ENCODE peak calls at places on chromosomes 3 and 15, in seven cellular contexts. V, Z, G, T, N, P and F are unnamed samples.

GRCh38 chr3:128466840-128467541 is at the start of gene DNAJB8:
- DNase-seq in V (peak; percentile 37), Z (no peak), G (no peak), T (no peak), N (no peak), P (no peak), F (no peak)

GRCh38 chr3:72150634-72151412 is 365.9 kb upstream of the PROK2 start:
- DNase-seq in V (no peak), Z (no peak), G (no peak), T (peak; percentile 91), N (no peak), P (no peak), F (no peak)

GRCh38 chr3:193951859-193952258 is 184.1 kb upstream of the HES1 start:
- DNase-seq in V (no peak), Z (no peak), G (no peak), T (no peak), N (no peak), P (no peak), F (no peak)

GRCh38 chr3:105516972-105517371 is 150.3 kb downstream of the ALCAM start:
- DNase-seq in V (no peak), Z (no peak), G (no peak), T (no peak), N (no peak), P (no peak), F (no peak)

GRCh38 chr3:110773413-110773954 is 298.1 kb upstream of the NECTIN3 start:
- DNase-seq in V (no peak), Z (no peak), G (no peak), T (peak; percentile 99), N (no peak), P (no peak), F (no peak)

GRCh38 chr15:25176616-25176923 is 221.8 kb downstream of the SNRPN start:
- DNase-seq in V (no peak), Z (no peak), G (peak; percentile 3), T (no peak), N (peak; percentile 2), P (no peak), F (no peak)

GRCh38 chr3:121482651-121483050 is 63.1 kb downstream of the POLQ start:
- DNase-seq in V (no peak), Z (no peak), G (no peak), T (no peak), N (no peak), P (no peak), F (no peak)

GRCh38 chr15:79467865-79468586 is 35.9 kb downstream of the MINAR1 start:
- DNase-seq in V (no peak), Z (no peak), G (no peak), T (no peak), N (no peak), P (no peak), F (no peak)

GRCh38 chr3:123636431-123636841 is 51.6 kb upstream of the HACD2 start:
- DNase-seq in V (peak; percentile 89), Z (no peak), G (no peak), T (no peak), N (no peak), P (peak; percentile 88), F (no peak)

GRCh38 chr3:192916455-192917257 is 1.0 kb downstream of the MB21D2 start:
- DNase-seq in V (peak; percentile 11), Z (no peak), G (peak; percentile 68), T (peak; percentile 24), N (peak; percentile 38), P (peak; percentile 75), F (no peak)

GRCh38 chr3:18891641-18892040 is 256.7 kb upstream of the KCNH8 start:
- DNase-seq in V (no peak), Z (no peak), G (no peak), T (no peak), N (no peak), P (no peak), F (no peak)

DNA sequence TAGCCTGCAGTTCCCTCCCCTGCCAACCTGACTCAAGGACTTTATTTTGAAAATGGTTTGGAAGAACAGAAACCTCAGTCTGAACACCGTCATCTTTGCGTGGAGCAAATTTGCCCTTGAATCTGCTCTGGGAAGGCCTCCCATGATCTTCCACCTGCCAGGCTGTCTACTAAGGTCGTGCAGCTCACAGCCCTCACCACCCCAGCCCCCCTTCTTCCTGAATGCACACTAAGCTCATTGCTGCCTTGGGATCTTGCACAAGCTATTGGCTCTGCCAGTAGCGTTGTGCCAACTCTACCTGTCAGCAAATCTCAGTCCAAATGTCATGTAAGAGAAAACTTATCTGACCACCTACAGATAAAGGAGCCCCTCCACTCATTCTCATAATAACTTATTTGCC is 141.5 kb downstream of the USP13 start:
- DNase-seq in V (no peak), Z (no peak), G (no peak), T (no peak), N (no peak), P (no peak), F (no peak)
- TF ChIP-seq TAF1 in V (no peak), Z (no peak), G (no peak), T (no peak), N (no peak), P (no peak), F (no peak)

DNA sequence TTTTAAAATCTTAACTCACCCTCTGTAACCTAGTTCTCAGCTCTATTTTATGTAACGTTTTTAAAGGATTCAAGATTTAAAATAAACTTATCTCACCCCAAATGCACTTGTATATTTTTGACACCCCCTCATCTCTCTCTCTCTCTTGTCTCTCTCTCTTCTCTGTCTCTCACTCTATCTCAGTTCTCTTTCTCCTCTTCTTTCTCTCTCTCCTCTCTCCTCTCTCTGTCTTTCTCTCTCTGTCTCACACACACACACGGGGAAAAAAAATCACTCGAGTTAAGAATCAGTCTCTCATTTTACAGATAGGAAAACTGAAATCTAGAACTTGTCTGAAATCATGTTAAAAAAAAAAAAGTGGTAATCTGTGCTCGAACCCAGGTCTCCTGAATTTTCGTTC is 108.5 kb downstream of the LPP start:
- DNase-seq in V (no peak), Z (no peak), G (no peak), T (no peak), N (no peak), P (no peak), F (no peak)
- TF ChIP-seq TAF1 in V (no peak), Z (no peak), G (no peak), T (no peak), N (no peak), P (no peak), F (no peak)

DNA sequence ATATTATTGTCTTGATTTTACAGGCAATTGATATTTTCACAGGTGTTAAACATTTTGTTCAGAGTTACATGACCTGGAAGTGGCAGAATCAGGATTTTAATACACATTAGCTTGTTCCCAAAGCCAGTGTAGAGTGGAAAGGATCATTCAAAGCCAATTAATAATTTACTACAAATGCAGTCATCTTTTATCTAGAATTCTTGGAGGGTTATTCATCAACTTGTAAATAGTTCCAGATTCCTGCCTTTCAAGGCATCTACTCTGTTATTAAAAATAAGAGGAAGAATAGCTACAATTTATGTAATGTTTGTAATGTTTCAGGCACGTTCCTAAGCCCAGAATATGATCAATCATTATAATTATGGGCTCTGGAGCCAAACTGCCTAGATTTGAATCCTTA is 358.5 kb downstream of the ZNF385D start:
- DNase-seq in V (no peak), Z (no peak), G (no peak), T (no peak), N (no peak), P (no peak), F (no peak)
- TF ChIP-seq TAF1 in V (no peak), Z (no peak), G (no peak), T (no peak), N (no peak), P (no peak), F (no peak)

GRCh38 chr3:138829097-138829496 is 5.6 kb downstream of the PIK3CB start:
- DNase-seq in V (no peak), Z (no peak), G (no peak), T (no peak), N (no peak), P (no peak), F (no peak)

GRCh38 chr3:138835177-138835757 is 539 bp upstream of the PIK3CB start:
- DNase-seq in V (no peak), Z (no peak), G (no peak), T (no peak), N (no peak), P (no peak), F (no peak)

GRCh38 chr3:138829886-138830510 is 4.7 kb downstream of the PIK3CB start:
- DNase-seq in V (no peak), Z (no peak), G (no peak), T (no peak), N (no peak), P (no peak), F (no peak)

GRCh38 chr3:138834359-138835176 is at the start of gene PIK3CB:
- DNase-seq in V (peak; percentile 92), Z (no peak), G (peak; percentile 97), T (peak; percentile 72), N (peak; percentile 83), P (peak; percentile 92), F (peak; percentile 84)

DNA sequence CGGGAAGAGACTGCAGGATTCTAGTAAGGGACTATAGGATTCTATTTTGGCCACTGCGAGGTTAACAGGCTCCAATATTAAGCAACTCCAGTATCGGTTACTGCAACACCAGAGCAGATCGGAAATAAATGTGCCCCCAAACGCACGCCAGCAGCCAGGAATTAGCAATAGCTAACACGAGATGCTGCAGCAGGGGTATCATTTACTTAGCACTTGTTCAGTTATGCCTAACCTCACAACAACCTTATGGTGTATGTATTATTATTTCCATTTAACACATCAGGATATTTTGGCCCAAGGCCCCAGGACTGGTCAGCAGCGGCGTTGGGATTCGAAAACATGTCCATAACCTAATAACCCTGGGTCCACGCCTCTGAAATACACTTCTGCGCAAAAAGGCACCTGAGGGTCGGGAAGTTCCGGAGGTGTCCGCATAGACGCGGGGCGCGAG is 795 bp downstream of the PIK3CB start:
- DNase-seq in V (no peak), Z (no peak), G (peak; percentile 36), T (no peak), N (no peak), P (no peak), F (no peak)
- TF ChIP-seq TAF1 in V (no peak), Z (no peak), G (no peak), T (no peak), N (no peak), P (no peak), F (no peak)

DNA sequence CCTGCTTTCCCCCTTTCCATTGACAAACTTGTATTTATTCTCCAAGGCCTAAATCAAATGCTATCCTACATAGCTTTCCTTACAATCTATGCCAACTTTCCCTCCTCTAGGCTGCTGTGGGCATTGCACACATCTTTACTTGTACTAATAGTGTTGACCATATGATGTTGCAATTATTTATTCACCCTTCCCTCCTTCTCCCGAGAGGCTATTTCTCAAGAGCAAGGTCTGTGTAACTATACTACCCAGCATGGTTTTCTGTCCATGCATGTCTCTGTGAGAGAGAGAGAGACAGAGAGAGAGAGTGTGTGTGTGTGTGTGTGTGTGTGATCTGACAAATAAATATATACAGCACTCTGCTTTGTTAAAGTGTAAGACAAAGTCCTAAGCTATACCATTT is 63.8 kb downstream of the GTPBP8 start:
- DNase-seq in V (no peak), Z (no peak), G (no peak), T (no peak), N (no peak), P (no peak), F (no peak)
- TF ChIP-seq TAF1 in V (no peak), Z (no peak), G (no peak), T (no peak), N (no peak), P (no peak), F (no peak)